ENCODE peak calls at places on chromosome 10, in six cellular contexts. One of them, this sample, is unnamed.

GRCh38 chr10:14235511-14235910 is 95.2 kb downstream of the FRMD4A start:
- DNase-seq in IMR-90: no peak
- DNase-seq in mesendoderm: no peak
- DNase-seq in mesenchymal stem cell: no peak
- DNase-seq in H1: no peak
- DNase-seq in neuronal stem cell: no peak
- DNase-seq in this sample: no peak

GRCh38 chr10:5942001-5942400 is 35.3 kb downstream of the IL15RA start:
- DNase-seq in IMR-90: no peak
- DNase-seq in mesendoderm: no peak
- DNase-seq in mesenchymal stem cell: no peak
- DNase-seq in H1: no peak
- DNase-seq in neuronal stem cell: no peak
- DNase-seq in this sample: no peak

GRCh38 chr10:57694956-57695605 is 572.6 kb downstream of the IPMK start:
- DNase-seq in IMR-90: peak
- DNase-seq in mesendoderm: no peak
- DNase-seq in mesenchymal stem cell: peak
- DNase-seq in H1: no peak
- DNase-seq in neuronal stem cell: no peak
- DNase-seq in this sample: no peak

GRCh38 chr10:60430017-60430416 is 40.3 kb upstream of the ANK3 start:
- DNase-seq in IMR-90: peak
- DNase-seq in mesendoderm: no peak
- DNase-seq in mesenchymal stem cell: no peak
- DNase-seq in H1: no peak
- DNase-seq in neuronal stem cell: no peak
- DNase-seq in this sample: no peak

GRCh38 chr10:547591-548081 is 141.8 kb downstream of the DIP2C start:
- DNase-seq in IMR-90: no peak
- DNase-seq in mesendoderm: peak
- DNase-seq in mesenchymal stem cell: no peak
- DNase-seq in H1: no peak
- DNase-seq in neuronal stem cell: no peak
- DNase-seq in this sample: peak

GRCh38 chr10:120005408-120006280 is 113.1 kb downstream of the SEC23IP start:
- DNase-seq in IMR-90: no peak
- DNase-seq in mesendoderm: peak
- DNase-seq in mesenchymal stem cell: no peak
- DNase-seq in H1: no peak
- DNase-seq in neuronal stem cell: peak
- DNase-seq in this sample: peak

GRCh38 chr10:101617102-101617823 is 29.1 kb downstream of the DPCD start:
- DNase-seq in IMR-90: no peak
- DNase-seq in mesendoderm: peak
- DNase-seq in mesenchymal stem cell: no peak
- DNase-seq in H1: no peak
- DNase-seq in neuronal stem cell: no peak
- DNase-seq in this sample: no peak

GRCh38 chr10:43200538-43201390 is 62.5 kb downstream of the CSGALNACT2 start:
- DNase-seq in IMR-90: no peak
- DNase-seq in mesendoderm: no peak
- DNase-seq in mesenchymal stem cell: no peak
- DNase-seq in H1: no peak
- DNase-seq in neuronal stem cell: no peak
- DNase-seq in this sample: no peak

GRCh38 chr10:810351-810846 is 120.9 kb upstream of the DIP2C start:
- DNase-seq in IMR-90: peak
- DNase-seq in mesendoderm: peak
- DNase-seq in mesenchymal stem cell: no peak
- DNase-seq in H1: no peak
- DNase-seq in neuronal stem cell: peak
- DNase-seq in this sample: no peak

GRCh38 chr10:132371641-132372081 is 25.3 kb upstream of the PWWP2B start:
- DNase-seq in IMR-90: no peak
- DNase-seq in mesendoderm: no peak
- DNase-seq in mesenchymal stem cell: no peak
- DNase-seq in H1: no peak
- DNase-seq in neuronal stem cell: no peak
- DNase-seq in this sample: no peak

GRCh38 chr10:93413252-93413689 is 68.9 kb downstream of the MYOF start:
- DNase-seq in IMR-90: no peak
- DNase-seq in mesendoderm: no peak
- DNase-seq in mesenchymal stem cell: no peak
- DNase-seq in H1: no peak
- DNase-seq in neuronal stem cell: no peak
- DNase-seq in this sample: no peak

GRCh38 chr10:75976681-75977080 is 545.3 kb downstream of the LRMDA start:
- DNase-seq in IMR-90: no peak
- DNase-seq in mesendoderm: no peak
- DNase-seq in mesenchymal stem cell: no peak
- DNase-seq in H1: no peak
- DNase-seq in neuronal stem cell: no peak
- DNase-seq in this sample: no peak

GRCh38 chr10:71769279-71769823 is 4.0 kb downstream of the VSIR start:
- DNase-seq in IMR-90: peak
- DNase-seq in mesendoderm: no peak
- DNase-seq in mesenchymal stem cell: no peak
- DNase-seq in H1: no peak
- DNase-seq in neuronal stem cell: no peak
- DNase-seq in this sample: peak

GRCh38 chr10:32050145-32050544 is 6.1 kb downstream of the KIF5B start:
- DNase-seq in IMR-90: no peak
- DNase-seq in mesendoderm: peak
- DNase-seq in mesenchymal stem cell: no peak
- DNase-seq in H1: no peak
- DNase-seq in neuronal stem cell: no peak
- DNase-seq in this sample: no peak

GRCh38 chr10:16367899-16368298 is 68.9 kb upstream of the PTER start:
- DNase-seq in IMR-90: no peak
- DNase-seq in mesendoderm: no peak
- DNase-seq in mesenchymal stem cell: no peak
- DNase-seq in H1: no peak
- DNase-seq in neuronal stem cell: no peak
- DNase-seq in this sample: no peak

GRCh38 chr10:114316744-114317143 is 77.7 kb downstream of the VWA2 start:
- DNase-seq in IMR-90: no peak
- DNase-seq in mesendoderm: no peak
- DNase-seq in mesenchymal stem cell: no peak
- DNase-seq in H1: no peak
- DNase-seq in neuronal stem cell: no peak
- DNase-seq in this sample: no peak

GRCh38 chr10:17216901-17217395 is 11.1 kb upstream of the VIM start:
- DNase-seq in IMR-90: no peak
- DNase-seq in mesendoderm: no peak
- DNase-seq in mesenchymal stem cell: peak
- DNase-seq in H1: no peak
- DNase-seq in neuronal stem cell: no peak
- DNase-seq in this sample: no peak

GRCh38 chr10:113680172-113681111 is 730 bp downstream of the CASP7 start:
- DNase-seq in IMR-90: peak
- DNase-seq in mesendoderm: no peak
- DNase-seq in mesenchymal stem cell: peak
- DNase-seq in H1: no peak
- DNase-seq in neuronal stem cell: no peak
- DNase-seq in this sample: peak

GRCh38 chr10:110425684-110426293 is 71.9 kb upstream of the DUSP5 start:
- DNase-seq in IMR-90: peak
- DNase-seq in mesendoderm: peak
- DNase-seq in mesenchymal stem cell: peak
- DNase-seq in H1: no peak
- DNase-seq in neuronal stem cell: no peak
- DNase-seq in this sample: peak

GRCh38 chr10:87803831-87804230 is 14.2 kb downstream of the ATAD1 start:
- DNase-seq in IMR-90: no peak
- DNase-seq in mesendoderm: no peak
- DNase-seq in mesenchymal stem cell: no peak
- DNase-seq in H1: no peak
- DNase-seq in neuronal stem cell: no peak
- DNase-seq in this sample: no peak

GRCh38 chr10:43249962-43250624 is 16.8 kb downstream of the RASGEF1A start:
- DNase-seq in IMR-90: no peak
- DNase-seq in mesendoderm: peak
- DNase-seq in mesenchymal stem cell: no peak
- DNase-seq in H1: no peak
- DNase-seq in neuronal stem cell: no peak
- DNase-seq in this sample: no peak

GRCh38 chr10:90787906-90788491 is 69.8 kb downstream of the HTR7 start:
- DNase-seq in IMR-90: peak
- DNase-seq in mesendoderm: peak
- DNase-seq in mesenchymal stem cell: peak
- DNase-seq in H1: no peak
- DNase-seq in neuronal stem cell: peak
- DNase-seq in this sample: no peak

GRCh38 chr10:117543999-117544728 is 1.6 kb downstream of the EMX2 start:
- DNase-seq in IMR-90: no peak
- DNase-seq in mesendoderm: peak
- DNase-seq in mesenchymal stem cell: no peak
- DNase-seq in H1: no peak
- DNase-seq in neuronal stem cell: no peak
- DNase-seq in this sample: no peak
- H3K4me3 ChIP-seq in IMR-90: no peak
- H3K4me3 ChIP-seq in mesendoderm: no peak
- H3K4me3 ChIP-seq in mesenchymal stem cell: peak
- H3K4me3 ChIP-seq in H1: peak
- H3K4me3 ChIP-seq in neuronal stem cell: no peak
- H3K4me3 ChIP-seq in this sample: no peak

DNA sequence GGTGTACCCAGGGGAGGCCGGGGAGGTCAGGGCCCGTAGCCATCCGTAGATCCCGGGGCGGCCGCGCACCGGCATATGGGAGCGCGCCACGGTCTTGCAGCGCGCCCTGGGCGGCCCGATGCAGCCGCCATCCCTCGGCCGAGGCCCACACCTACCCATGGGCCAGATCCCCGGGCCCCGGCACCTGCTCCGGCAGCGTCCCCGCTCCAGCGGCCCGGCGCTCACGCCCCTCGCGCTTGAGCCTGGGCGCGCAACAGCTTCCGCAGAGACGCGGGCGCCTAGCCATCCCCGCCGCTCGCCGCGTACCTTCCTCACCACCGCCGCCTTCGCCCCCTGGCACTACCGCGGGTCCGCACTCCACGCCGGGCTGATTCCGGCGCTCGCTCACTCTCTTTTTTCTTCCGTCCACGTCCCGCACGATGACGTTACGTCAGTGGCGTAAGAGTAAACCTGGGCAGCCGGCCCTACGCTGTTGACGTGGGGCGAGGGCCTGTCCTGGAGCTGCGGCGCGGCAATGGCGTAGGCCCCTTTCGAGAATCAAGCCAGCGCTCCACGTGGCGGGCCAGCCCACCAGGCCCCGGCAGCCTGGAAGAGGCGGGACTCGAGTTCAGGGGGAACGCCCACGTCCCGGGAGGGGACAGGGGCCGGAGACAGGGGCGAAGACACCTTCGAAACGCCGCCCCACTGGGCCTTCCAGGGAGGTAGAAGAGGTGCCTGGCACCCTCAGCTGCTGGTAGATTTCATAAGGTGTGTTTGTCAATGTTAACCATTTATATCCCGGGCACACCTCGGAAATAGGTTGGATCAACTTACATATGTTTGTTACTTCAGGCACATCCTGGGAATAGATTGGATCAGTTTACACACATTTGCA is at the start of gene ALDH18A1:
- DNase-seq in IMR-90: peak
- DNase-seq in mesendoderm: peak
- DNase-seq in mesenchymal stem cell: peak
- DNase-seq in H1: peak
- DNase-seq in neuronal stem cell: peak
- DNase-seq in this sample: peak
- H2AK5ac ChIP-seq in IMR-90: peak
- H2AK5ac ChIP-seq in mesendoderm: no peak
- H2AK5ac ChIP-seq in mesenchymal stem cell: peak
- H2AK5ac ChIP-seq in H1: no peak
- H2AK5ac ChIP-seq in neuronal stem cell: peak
- H2AK5ac ChIP-seq in this sample: no peak

DNA sequence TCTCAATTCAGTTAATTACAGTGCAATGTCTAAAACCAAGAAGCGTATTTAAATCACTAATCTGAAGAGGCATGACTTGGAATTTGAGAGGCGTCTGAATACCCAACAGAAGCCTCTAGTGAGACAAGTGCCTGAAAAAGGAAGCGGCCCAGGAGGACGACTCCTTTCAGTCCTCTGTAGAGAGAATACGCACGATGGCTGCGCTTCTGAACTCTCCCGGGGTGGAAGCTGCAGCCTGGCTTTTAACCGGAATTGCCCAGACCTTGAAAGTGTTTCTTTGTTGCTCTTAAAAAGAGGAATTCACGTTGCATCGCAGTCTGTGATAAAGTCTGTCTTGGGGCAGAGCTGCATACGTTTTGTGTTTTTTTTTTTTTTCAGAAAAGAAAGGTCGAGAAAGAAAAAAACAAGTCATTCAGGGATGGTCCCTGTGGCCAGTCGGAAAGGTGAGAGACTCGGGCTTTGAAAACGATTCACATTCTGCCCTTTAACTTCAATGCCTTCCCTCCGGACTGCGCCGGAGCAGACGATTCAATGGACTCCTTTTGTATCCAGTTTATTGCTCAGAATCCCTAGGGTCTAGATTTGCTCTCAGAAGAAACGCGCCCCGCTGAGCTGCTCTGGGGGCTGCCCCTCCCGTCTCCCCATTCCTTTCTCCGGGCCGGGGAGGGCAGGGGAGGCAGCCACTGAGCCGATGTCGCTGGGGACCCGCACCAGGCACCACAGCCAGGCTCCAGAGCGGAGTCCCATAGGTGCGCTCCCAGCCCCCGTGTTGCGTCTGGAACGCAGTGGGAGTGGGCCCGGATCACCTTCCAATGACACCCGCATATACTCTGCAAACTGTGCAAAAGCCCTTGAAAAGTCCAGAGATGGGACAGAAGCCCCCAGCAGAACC is 994 bp upstream of the PTF1A start:
- DNase-seq in IMR-90: no peak
- DNase-seq in mesendoderm: no peak
- DNase-seq in mesenchymal stem cell: no peak
- DNase-seq in H1: no peak
- DNase-seq in neuronal stem cell: no peak
- DNase-seq in this sample: no peak
- H3K4me3 ChIP-seq in IMR-90: no peak
- H3K4me3 ChIP-seq in mesendoderm: no peak
- H3K4me3 ChIP-seq in mesenchymal stem cell: no peak
- H3K4me3 ChIP-seq in H1: peak
- H3K4me3 ChIP-seq in neuronal stem cell: no peak
- H3K4me3 ChIP-seq in this sample: no peak

GRCh38 chr10:95264227-95265051 is 26.4 kb downstream of the PDLIM1 start:
- DNase-seq in IMR-90: no peak
- DNase-seq in mesendoderm: peak
- DNase-seq in mesenchymal stem cell: no peak
- DNase-seq in H1: peak
- DNase-seq in neuronal stem cell: no peak
- DNase-seq in this sample: peak

GRCh38 chr10:95268438-95268837 is 22.4 kb downstream of the PDLIM1 start:
- DNase-seq in IMR-90: peak
- DNase-seq in mesendoderm: peak
- DNase-seq in mesenchymal stem cell: peak
- DNase-seq in H1: no peak
- DNase-seq in neuronal stem cell: no peak
- DNase-seq in this sample: peak

GRCh38 chr10:95267261-95267660 is 23.5 kb downstream of the PDLIM1 start:
- DNase-seq in IMR-90: no peak
- DNase-seq in mesendoderm: no peak
- DNase-seq in mesenchymal stem cell: no peak
- DNase-seq in H1: no peak
- DNase-seq in neuronal stem cell: no peak
- DNase-seq in this sample: no peak

GRCh38 chr10:95265572-95265971 is 25.2 kb downstream of the PDLIM1 start:
- DNase-seq in IMR-90: no peak
- DNase-seq in mesendoderm: no peak
- DNase-seq in mesenchymal stem cell: no peak
- DNase-seq in H1: no peak
- DNase-seq in neuronal stem cell: no peak
- DNase-seq in this sample: no peak

GRCh38 chr10:95266674-95267095 is 24.1 kb downstream of the PDLIM1 start:
- DNase-seq in IMR-90: peak
- DNase-seq in mesendoderm: peak
- DNase-seq in mesenchymal stem cell: peak
- DNase-seq in H1: no peak
- DNase-seq in neuronal stem cell: peak
- DNase-seq in this sample: peak
- H2AK5ac ChIP-seq in IMR-90: peak
- H2AK5ac ChIP-seq in mesendoderm: no peak
- H2AK5ac ChIP-seq in mesenchymal stem cell: peak
- H2AK5ac ChIP-seq in H1: no peak
- H2AK5ac ChIP-seq in neuronal stem cell: no peak
- H2AK5ac ChIP-seq in this sample: no peak